ENCODE peak calls at places on chromosomes 16 and 17, in six cellular contexts. One of them, this sample, is unnamed.

GRCh38 chr17:63665527-63666214 is 34.3 kb downstream of the LIMD2 start:
- DNase-seq in GDM1: peak
- DNase-seq in naive thymus-derived CD8-positive, alpha-beta T cell: no peak
- DNase-seq in HS-5: no peak
- DNase-seq in nephron progenitor cell: no peak
- DNase-seq in activated T-cell treated with anti-CD3 and anti-CD28 coated beads, Interleukin-2, amount 50 U/mL, for 72 hours: no peak
- DNase-seq in this sample: peak

GRCh38 chr16:89143911-89144675 is 27.5 kb upstream of the CDH15 start:
- DNase-seq in GDM1: no peak
- DNase-seq in naive thymus-derived CD8-positive, alpha-beta T cell: no peak
- DNase-seq in HS-5: no peak
- DNase-seq in nephron progenitor cell: no peak
- DNase-seq in activated T-cell treated with anti-CD3 and anti-CD28 coated beads, Interleukin-2, amount 50 U/mL, for 72 hours: no peak
- DNase-seq in this sample: no peak

GRCh38 chr16:11914759-11915643 is 755 bp downstream of the GSPT1 start:
- DNase-seq in GDM1: no peak
- DNase-seq in naive thymus-derived CD8-positive, alpha-beta T cell: peak
- DNase-seq in HS-5: no peak
- DNase-seq in nephron progenitor cell: peak
- DNase-seq in activated T-cell treated with anti-CD3 and anti-CD28 coated beads, Interleukin-2, amount 50 U/mL, for 72 hours: peak
- DNase-seq in this sample: peak

GRCh38 chr16:78184554-78185183 is 85.2 kb downstream of the WWOX start:
- DNase-seq in GDM1: no peak
- DNase-seq in naive thymus-derived CD8-positive, alpha-beta T cell: no peak
- DNase-seq in HS-5: no peak
- DNase-seq in nephron progenitor cell: no peak
- DNase-seq in activated T-cell treated with anti-CD3 and anti-CD28 coated beads, Interleukin-2, amount 50 U/mL, for 72 hours: no peak
- DNase-seq in this sample: no peak

GRCh38 chr17:71975331-71975801 is 145.5 kb upstream of the SOX9 start:
- DNase-seq in GDM1: no peak
- DNase-seq in naive thymus-derived CD8-positive, alpha-beta T cell: no peak
- DNase-seq in HS-5: peak
- DNase-seq in nephron progenitor cell: peak
- DNase-seq in activated T-cell treated with anti-CD3 and anti-CD28 coated beads, Interleukin-2, amount 50 U/mL, for 72 hours: no peak
- DNase-seq in this sample: no peak

GRCh38 chr17:42421479-42422332 is 1.4 kb downstream of the CAVIN1 start:
- DNase-seq in GDM1: no peak
- DNase-seq in naive thymus-derived CD8-positive, alpha-beta T cell: no peak
- DNase-seq in HS-5: no peak
- DNase-seq in nephron progenitor cell: peak
- DNase-seq in activated T-cell treated with anti-CD3 and anti-CD28 coated beads, Interleukin-2, amount 50 U/mL, for 72 hours: peak
- DNase-seq in this sample: no peak

GRCh38 chr16:21949713-21950260 is 3.4 kb upstream of the UQCRC2 start:
- DNase-seq in GDM1: no peak
- DNase-seq in naive thymus-derived CD8-positive, alpha-beta T cell: no peak
- DNase-seq in HS-5: no peak
- DNase-seq in nephron progenitor cell: no peak
- DNase-seq in activated T-cell treated with anti-CD3 and anti-CD28 coated beads, Interleukin-2, amount 50 U/mL, for 72 hours: no peak
- DNase-seq in this sample: no peak

GRCh38 chr16:65202461-65202860 is 80.6 kb upstream of the CDH11 start:
- DNase-seq in GDM1: no peak
- DNase-seq in naive thymus-derived CD8-positive, alpha-beta T cell: no peak
- DNase-seq in HS-5: peak
- DNase-seq in nephron progenitor cell: no peak
- DNase-seq in activated T-cell treated with anti-CD3 and anti-CD28 coated beads, Interleukin-2, amount 50 U/mL, for 72 hours: no peak
- DNase-seq in this sample: no peak

GRCh38 chr16:4303973-4304372 is 11.9 kb upstream of the GLIS2 start:
- DNase-seq in GDM1: no peak
- DNase-seq in naive thymus-derived CD8-positive, alpha-beta T cell: no peak
- DNase-seq in HS-5: no peak
- DNase-seq in nephron progenitor cell: no peak
- DNase-seq in activated T-cell treated with anti-CD3 and anti-CD28 coated beads, Interleukin-2, amount 50 U/mL, for 72 hours: no peak
- DNase-seq in this sample: no peak

GRCh38 chr16:89615596-89616090 is 2.2 kb downstream of the DPEP1 start:
- DNase-seq in GDM1: no peak
- DNase-seq in naive thymus-derived CD8-positive, alpha-beta T cell: no peak
- DNase-seq in HS-5: no peak
- DNase-seq in nephron progenitor cell: peak
- DNase-seq in activated T-cell treated with anti-CD3 and anti-CD28 coated beads, Interleukin-2, amount 50 U/mL, for 72 hours: no peak
- DNase-seq in this sample: peak

GRCh38 chr17:35540589-35541404 is 3.3 kb upstream of the SLFN12L start:
- DNase-seq in GDM1: peak
- DNase-seq in naive thymus-derived CD8-positive, alpha-beta T cell: no peak
- DNase-seq in HS-5: no peak
- DNase-seq in nephron progenitor cell: no peak
- DNase-seq in activated T-cell treated with anti-CD3 and anti-CD28 coated beads, Interleukin-2, amount 50 U/mL, for 72 hours: peak
- DNase-seq in this sample: peak

GRCh38 chr16:66477028-66477515 is 50.0 kb downstream of the BEAN1 start:
- DNase-seq in GDM1: no peak
- DNase-seq in naive thymus-derived CD8-positive, alpha-beta T cell: no peak
- DNase-seq in HS-5: no peak
- DNase-seq in nephron progenitor cell: no peak
- DNase-seq in activated T-cell treated with anti-CD3 and anti-CD28 coated beads, Interleukin-2, amount 50 U/mL, for 72 hours: no peak
- DNase-seq in this sample: no peak

GRCh38 chr17:60151355-60151754 is 1.6 kb downstream of the CA4 start:
- DNase-seq in GDM1: no peak
- DNase-seq in naive thymus-derived CD8-positive, alpha-beta T cell: no peak
- DNase-seq in HS-5: no peak
- DNase-seq in nephron progenitor cell: no peak
- DNase-seq in activated T-cell treated with anti-CD3 and anti-CD28 coated beads, Interleukin-2, amount 50 U/mL, for 72 hours: peak
- DNase-seq in this sample: no peak

GRCh38 chr17:76446449-76447231 is 6.3 kb downstream of the UBE2O start:
- DNase-seq in GDM1: no peak
- DNase-seq in naive thymus-derived CD8-positive, alpha-beta T cell: no peak
- DNase-seq in HS-5: peak
- DNase-seq in nephron progenitor cell: no peak
- DNase-seq in activated T-cell treated with anti-CD3 and anti-CD28 coated beads, Interleukin-2, amount 50 U/mL, for 72 hours: no peak
- DNase-seq in this sample: no peak

GRCh38 chr17:10605221-10605783 is 51.8 kb downstream of the MYH3 start:
- DNase-seq in GDM1: no peak
- DNase-seq in naive thymus-derived CD8-positive, alpha-beta T cell: no peak
- DNase-seq in HS-5: no peak
- DNase-seq in nephron progenitor cell: no peak
- DNase-seq in activated T-cell treated with anti-CD3 and anti-CD28 coated beads, Interleukin-2, amount 50 U/mL, for 72 hours: no peak
- DNase-seq in this sample: no peak

GRCh38 chr16:19094542-19095365 is 19.0 kb upstream of the ITPRIPL2 start:
- DNase-seq in GDM1: no peak
- DNase-seq in naive thymus-derived CD8-positive, alpha-beta T cell: no peak
- DNase-seq in HS-5: no peak
- DNase-seq in nephron progenitor cell: no peak
- DNase-seq in activated T-cell treated with anti-CD3 and anti-CD28 coated beads, Interleukin-2, amount 50 U/mL, for 72 hours: no peak
- DNase-seq in this sample: no peak

GRCh38 chr17:33955461-33955860 is 299.6 kb upstream of the CCL2 start:
- DNase-seq in GDM1: no peak
- DNase-seq in naive thymus-derived CD8-positive, alpha-beta T cell: no peak
- DNase-seq in HS-5: no peak
- DNase-seq in nephron progenitor cell: no peak
- DNase-seq in activated T-cell treated with anti-CD3 and anti-CD28 coated beads, Interleukin-2, amount 50 U/mL, for 72 hours: no peak
- DNase-seq in this sample: no peak